ENCODE peak calls at places on chromosome 10, in nine cellular contexts. R, B, N, A, H, X, P, I and Z are unnamed samples.

GRCh38 chr10:48708144-48708543 is 23.5 kb downstream of the WDFY4 start:
- DNase-seq in H (no peak), N (no peak), B (peak), P (no peak), A (no peak), X (no peak), I (peak), R (no peak), Z (no peak)

GRCh38 chr10:117320050-117320665 is 55.1 kb downstream of the PDZD8 start:
- DNase-seq in I (no peak), A (no peak), B (no peak), X (peak), H (no peak), R (no peak), P (no peak), N (peak), Z (peak)

GRCh38 chr10:48782321-48782720 is 97.6 kb downstream of the WDFY4 start:
- DNase-seq in H (no peak), I (no peak), X (no peak), N (no peak), R (no peak), A (no peak), P (no peak), B (no peak), Z (no peak)

GRCh38 chr10:60006046-60006445 is 99.7 kb upstream of the CCDC6 start:
- DNase-seq in R (no peak), P (no peak), N (no peak), I (no peak), B (no peak), H (no peak), X (no peak), A (no peak), Z (no peak)

GRCh38 chr10:121063744-121064143 is 212.6 kb downstream of the WDR11 start:
- DNase-seq in A (no peak), P (no peak), B (no peak), N (peak), I (no peak), R (no peak), X (no peak), H (no peak), Z (no peak)

GRCh38 chr10:46033602-46034011 is 3.2 kb upstream of the NCOA4 start:
- DNase-seq in A (no peak), H (no peak), N (peak), B (peak), I (peak), X (peak), P (no peak), R (peak), Z (no peak)

GRCh38 chr10:77162697-77163096 is 474.9 kb downstream of the KCNMA1 start:
- DNase-seq in N (no peak), R (no peak), X (no peak), I (no peak), H (no peak), P (no peak), B (no peak), A (no peak), Z (no peak)

GRCh38 chr10:123936426-123936825 is 44.8 kb upstream of the CPXM2 start:
- DNase-seq in B (no peak), R (no peak), I (peak), H (no peak), X (no peak), P (no peak), A (no peak), N (no peak), Z (no peak)

GRCh38 chr10:131821378-131822012 is 79.3 kb upstream of the PPP2R2D start:
- DNase-seq in A (peak), X (no peak), B (no peak), P (no peak), H (no peak), N (no peak), I (no peak), R (no peak), Z (no peak)

GRCh38 chr10:13894412-13895093 is 307.8 kb downstream of the PRPF18 start:
- DNase-seq in X (no peak), A (no peak), P (no peak), N (no peak), R (peak), I (no peak), B (no peak), H (no peak), Z (no peak)

GRCh38 chr10:57661206-57661605 is 606.5 kb downstream of the IPMK start:
- DNase-seq in R (no peak), P (no peak), X (no peak), N (no peak), H (no peak), I (no peak), A (no peak), B (no peak), Z (no peak)

GRCh38 chr10:48251152-48251524 is 23.4 kb downstream of the FRMPD2 start:
- DNase-seq in A (no peak), P (no peak), B (no peak), X (no peak), N (no peak), R (no peak), I (no peak), H (no peak), Z (no peak)

GRCh38 chr10:102133373-102134195 is 744 bp downstream of the PPRC1 start:
- DNase-seq in I (no peak), N (peak), X (peak), H (peak), A (peak), P (no peak), B (peak), R (peak), Z (peak)

GRCh38 chr10:51073461-51074237 is 638 bp upstream of the PRKG1 start:
- DNase-seq in B (no peak), A (peak), P (no peak), N (peak), R (peak), I (no peak), X (peak), H (peak), Z (no peak)

GRCh38 chr10:91206427-91206826 is 14.0 kb upstream of the PCGF5 start:
- DNase-seq in A (no peak), B (no peak), X (no peak), H (no peak), I (no peak), P (no peak), R (no peak), N (no peak), Z (no peak)

GRCh38 chr10:89163265-89163995 is 43.7 kb downstream of the CH25H start:
- DNase-seq in B (peak), X (no peak), H (peak), P (peak), I (no peak), R (no peak), A (no peak), N (no peak), Z (peak)

GRCh38 chr10:107264742-107265141 is 100.2 kb upstream of the SORCS1 start:
- DNase-seq in H (no peak), B (no peak), X (no peak), N (no peak), P (no peak), R (no peak), I (no peak), A (no peak), Z (peak)

GRCh38 chr10:2972216-2972615 is 95.1 kb upstream of the PFKP start:
- DNase-seq in X (no peak), R (no peak), P (no peak), I (no peak), B (no peak), N (no peak), A (no peak), H (no peak), Z (no peak)

GRCh38 chr10:97936126-97936525 is 86.5 kb downstream of the GOLGA7B start:
- DNase-seq in X (no peak), I (no peak), H (no peak), P (no peak), B (no peak), R (no peak), A (no peak), N (no peak), Z (no peak)

GRCh38 chr10:46053534-46054434 is 7.7 kb upstream of the MSMB start:
- DNase-seq in N (no peak), P (no peak), H (no peak), R (no peak), A (no peak), X (no peak), B (no peak), I (no peak), Z (no peak)

GRCh38 chr10:77620731-77621130 is 16.9 kb downstream of the KCNMA1 start:
- DNase-seq in R (no peak), I (no peak), P (no peak), H (no peak), X (peak), A (no peak), N (no peak), B (peak), Z (no peak)

GRCh38 chr10:4246881-4247358 is 461.9 kb upstream of the KLF6 start:
- DNase-seq in B (no peak), H (no peak), R (no peak), A (no peak), N (no peak), X (no peak), P (no peak), I (peak), Z (no peak)

GRCh38 chr10:15324611-15325010 is 46.5 kb downstream of the FAM171A1 start:
- DNase-seq in H (no peak), P (no peak), R (no peak), B (no peak), N (no peak), I (no peak), A (no peak), X (no peak), Z (no peak)

GRCh38 chr10:78892383-78893191 is 176.2 kb upstream of the ZMIZ1 start:
- DNase-seq in A (no peak), B (peak), H (no peak), N (no peak), R (peak), I (no peak), X (no peak), P (no peak), Z (no peak)

GRCh38 chr10:89887830-89888229 is 186.4 kb downstream of the KIF20B start:
- DNase-seq in H (no peak), X (no peak), N (no peak), B (peak), I (peak), P (no peak), R (no peak), A (no peak), Z (no peak)